ENCODE peak calls at places on chromosomes 7 and 10, in four cellular contexts. One of them, this sample, is unnamed.

GRCh38 chr7:26198133-26198780 is 2.3 kb downstream of the HNRNPA2B1 start:
- DNase-seq in K562: peak; percentile 47
- DNase-seq in HepG2: no peak
- DNase-seq in GM12878: no peak
- DNase-seq in this sample: no peak

GRCh38 chr10:101941871-101942270 is 98.3 kb upstream of the KCNIP2 start:
- DNase-seq in K562: no peak
- DNase-seq in HepG2: no peak
- DNase-seq in GM12878: no peak
- DNase-seq in this sample: no peak

GRCh38 chr10:26044123-26044749 is 110.2 kb downstream of the MYO3A start:
- DNase-seq in GM12878: no peak
- DNase-seq in HepG2: no peak
- DNase-seq in K562: no peak
- DNase-seq in this sample: no peak

GRCh38 chr7:143345428-143345900 is 17.0 kb downstream of the FAM131B start:
- DNase-seq in K562: peak; percentile 90
- DNase-seq in HepG2: no peak
- DNase-seq in GM12878: no peak
- DNase-seq in this sample: peak; percentile 82

GRCh38 chr7:103626776-103627175 is 180.8 kb upstream of the SLC26A5 start:
- DNase-seq in K562: no peak
- DNase-seq in GM12878: no peak
- DNase-seq in HepG2: no peak
- DNase-seq in this sample: no peak

GRCh38 chr7:132108553-132108952 is 467.7 kb downstream of the PLXNA4 start:
- DNase-seq in HepG2: no peak
- DNase-seq in GM12878: no peak
- DNase-seq in K562: no peak
- DNase-seq in this sample: no peak

GRCh38 chr10:19788075-19788686 is 28.1 kb upstream of the PLXDC2 start:
- DNase-seq in GM12878: no peak
- DNase-seq in K562: peak; percentile 39
- DNase-seq in HepG2: peak; percentile 61
- DNase-seq in this sample: peak; percentile 53

GRCh38 chr7:34184466-34184865 is 279.1 kb downstream of the BMPER start:
- DNase-seq in HepG2: no peak
- DNase-seq in GM12878: no peak
- DNase-seq in K562: no peak
- DNase-seq in this sample: no peak

GRCh38 chr7:2120251-2120660 is 112.5 kb downstream of the MAD1L1 start:
- DNase-seq in GM12878: no peak
- DNase-seq in K562: no peak
- DNase-seq in HepG2: no peak
- DNase-seq in this sample: no peak

GRCh38 chr10:72738476-72738875 is 46.5 kb downstream of the MCU start:
- DNase-seq in HepG2: peak; percentile 49
- DNase-seq in GM12878: no peak
- DNase-seq in K562: no peak
- DNase-seq in this sample: no peak

GRCh38 chr10:69220510-69220909 is 378 bp downstream of the HKDC1 start:
- DNase-seq in HepG2: peak; percentile 66
- DNase-seq in GM12878: no peak
- DNase-seq in K562: no peak
- DNase-seq in this sample: no peak

GRCh38 chr7:36360244-36360643 is 29.4 kb upstream of the ANLN start:
- DNase-seq in K562: no peak
- DNase-seq in HepG2: no peak
- DNase-seq in GM12878: no peak
- DNase-seq in this sample: no peak

GRCh38 chr10:17239276-17239660 is 11.2 kb downstream of the VIM start:
- DNase-seq in GM12878: no peak
- DNase-seq in K562: no peak
- DNase-seq in HepG2: no peak
- DNase-seq in this sample: no peak

GRCh38 chr10:3852147-3852904 is 67.3 kb upstream of the KLF6 start:
- DNase-seq in GM12878: peak; percentile 88
- DNase-seq in K562: peak; percentile 85
- DNase-seq in HepG2: peak; percentile 98
- DNase-seq in this sample: no peak

GRCh38 chr10:3856593-3856992 is 71.6 kb upstream of the KLF6 start:
- DNase-seq in K562: no peak
- DNase-seq in GM12878: no peak
- DNase-seq in HepG2: no peak
- DNase-seq in this sample: no peak

GRCh38 chr10:3853547-3853989 is 68.6 kb upstream of the KLF6 start:
- DNase-seq in GM12878: no peak
- DNase-seq in HepG2: no peak
- DNase-seq in K562: no peak
- DNase-seq in this sample: no peak

GRCh38 chr10:3850999-3851937 is 66.3 kb upstream of the KLF6 start:
- DNase-seq in HepG2: peak; percentile 66
- DNase-seq in K562: no peak
- DNase-seq in GM12878: peak; percentile 72
- DNase-seq in this sample: no peak

GRCh38 chr10:3853016-3853415 is 68.0 kb upstream of the KLF6 start:
- DNase-seq in HepG2: no peak
- DNase-seq in GM12878: no peak
- DNase-seq in K562: no peak
- DNase-seq in this sample: no peak
- TF ChIP-seq ETV6 in HepG2: no peak
- TF ChIP-seq ETV6 in GM12878: no peak
- TF ChIP-seq ETV6 in K562: no peak
- TF ChIP-seq ETV6 in this sample: no peak

GRCh38 chr7:10315881-10316280 is 657.8 kb upstream of the PHF14 start:
- DNase-seq in GM12878: no peak
- DNase-seq in HepG2: no peak
- DNase-seq in K562: no peak
- DNase-seq in this sample: no peak
- TF ChIP-seq ETV6 in GM12878: no peak
- TF ChIP-seq ETV6 in HepG2: no peak
- TF ChIP-seq ETV6 in K562: no peak
- TF ChIP-seq ETV6 in this sample: no peak

GRCh38 chr7:24756989-24757798 is at the start of gene GSDME:
- DNase-seq in HepG2: peak; percentile 58
- DNase-seq in GM12878: no peak
- DNase-seq in K562: peak; percentile 24
- DNase-seq in this sample: peak; percentile 73
- TF ChIP-seq ETV6 in HepG2: peak; percentile 59
- TF ChIP-seq ETV6 in GM12878: no peak
- TF ChIP-seq ETV6 in K562: no peak
- TF ChIP-seq ETV6 in this sample: no peak

DNA sequence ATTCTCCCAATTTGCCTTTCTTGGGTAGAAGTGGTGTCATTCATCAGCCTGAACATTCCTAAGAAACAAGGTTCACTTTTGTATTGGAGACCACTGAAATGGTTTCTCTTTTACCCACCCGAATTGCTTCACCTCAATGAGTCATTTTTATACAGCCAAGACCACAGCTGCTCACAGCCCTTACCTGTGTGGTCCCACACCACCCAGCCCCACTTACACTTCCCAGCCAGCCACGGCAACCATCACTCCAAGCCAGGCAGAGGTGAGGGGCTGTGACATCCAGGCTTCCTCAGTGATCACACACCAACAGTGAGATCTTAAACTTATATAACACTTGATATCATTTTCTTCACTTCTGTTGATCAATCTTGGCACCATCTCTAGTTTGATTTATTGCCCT is 20.7 kb downstream of the OR13A1 start:
- DNase-seq in K562: no peak
- DNase-seq in GM12878: no peak
- DNase-seq in HepG2: no peak
- DNase-seq in this sample: no peak
- TF ChIP-seq ETV6 in K562: no peak
- TF ChIP-seq ETV6 in GM12878: no peak
- TF ChIP-seq ETV6 in HepG2: no peak
- TF ChIP-seq ETV6 in this sample: no peak

GRCh38 chr7:148944935-148945934 is 61.1 kb upstream of the EZH2 start:
- DNase-seq in K562: no peak
- DNase-seq in GM12878: no peak
- DNase-seq in HepG2: no peak
- DNase-seq in this sample: no peak
- TF ChIP-seq ETV6 in K562: no peak
- TF ChIP-seq ETV6 in GM12878: no peak
- TF ChIP-seq ETV6 in HepG2: no peak
- TF ChIP-seq ETV6 in this sample: no peak

This sample was measured in WTC11.